ENCODE peak calls at places on chromosomes 4 and X, in eight cellular contexts. L is posterior vena cava; V is stimulated activated CD4-positive, alpha-beta T cell treated with anti-CD3 and anti-CD28 coated beads, Interleukin-1b, Interleukin-23, amount 100 ng/mL, for 4 hours; B is GM12892; P is left ventricle myocardium inferior; K is smooth muscle cell of the brain vasculature; O is OCI-M1; R is iris pigment epithelial cell. G is an unnamed sample.
A peak's percentile ranks its signal among the peaks of the same experiment; 100 is the strongest.

GRCh38 chr4:75018811-75019210 is 85.9 kb downstream of the PARM1 start:
- DNase-seq in L (no peak), V (no peak), B (no peak), P (no peak), K (no peak), O (no peak), R (no peak), G (no peak)

GRCh38 chrX:2584216-2584615 is 83.4 kb upstream of the DHRSX start:
- DNase-seq in L (no peak), V (no peak), B (no peak), P (no peak), K (no peak), O (no peak), R (no peak), G (no peak)

GRCh38 chr4:53748328-53748772 is 157.1 kb upstream of the LNX1 start:
- DNase-seq in L (no peak), V (no peak), B (peak; percentile 32), P (no peak), K (no peak), O (no peak), R (no peak), G (no peak)

GRCh38 chr4:7423801-7424552 is 10.8 kb downstream of the PSAPL1 start:
- DNase-seq in L (peak; percentile 73), V (no peak), B (no peak), P (peak; percentile 5), K (no peak), O (no peak), R (no peak), G (peak; percentile 20)

GRCh38 chr4:26765515-26765914 is 95.1 kb upstream of the STIM2 start:
- DNase-seq in L (no peak), V (no peak), B (no peak), P (no peak), K (no peak), O (peak; percentile 79), R (peak; percentile 24), G (no peak)

GRCh38 chrX:96538104-96538725 is 146.4 kb upstream of the DIAPH2 start:
- DNase-seq in L (no peak), V (no peak), B (no peak), P (no peak), K (no peak), O (no peak), R (no peak), G (no peak)

GRCh38 chr4:100189820-100190642 is at the start of gene DDIT4L:
- DNase-seq in L (peak; percentile 80), V (no peak), B (no peak), P (peak; percentile 23), K (no peak), O (no peak), R (peak; percentile 34), G (peak; percentile 35)

GRCh38 chrX:10769696-10770619 is 149.6 kb upstream of the MID1 start:
- DNase-seq in L (no peak), V (no peak), B (no peak), P (no peak), K (no peak), O (no peak), R (peak; percentile 61), G (peak; percentile 22)

GRCh38 chrX:47530054-47530453 is 31.0 kb upstream of the ARAF start:
- DNase-seq in L (no peak), V (no peak), B (no peak), P (no peak), K (no peak), O (peak; percentile 91), R (no peak), G (no peak)

GRCh38 chr4:29711226-29711625 is 1008.9 kb upstream of the PCDH7 start:
- DNase-seq in L (no peak), V (no peak), B (no peak), P (no peak), K (no peak), O (no peak), R (peak; percentile 3), G (no peak)

GRCh38 chr4:148090029-148090428 is 352.2 kb downstream of the NR3C2 start:
- DNase-seq in L (no peak), V (no peak), B (no peak), P (no peak), K (no peak), O (no peak), R (no peak), G (no peak)

GRCh38 chr4:140326395-140326993 is 47.0 kb upstream of the SCOC start:
- DNase-seq in L (no peak), V (no peak), B (no peak), P (no peak), K (peak; percentile 24), O (peak; percentile 57), R (peak; percentile 58), G (peak; percentile 47)

GRCh38 chrX:133838761-133839676 is 146.4 kb downstream of the GPC3 start:
- DNase-seq in L (no peak), V (peak; percentile 21), B (no peak), P (no peak), K (peak; percentile 26), O (peak; percentile 44), R (peak; percentile 32), G (no peak)

GRCh38 chr4:8849266-8850073 is 22.2 kb downstream of the HMX1 start:
- DNase-seq in L (peak; percentile 69), V (no peak), B (no peak), P (no peak), K (no peak), O (no peak), R (no peak), G (no peak)

G was measured in adrenal gland.